ENCODE peak calls at places on chromosomes 16 and 17, in four cellular contexts. A is activated naive CD4-positive, alpha-beta T cell; R is GM13976; I is lung. K is an unnamed sample.

GRCh38 chr17:38410201-38410600 is 18.1 kb upstream of the ARHGAP23 start:
- DNase-seq in A (no peak), R (no peak), I (no peak), K (no peak)

GRCh38 chr17:78885956-78886355 is 17.0 kb downstream of the CEP295NL start:
- DNase-seq in A (no peak), I (no peak), R (no peak), K (no peak)

GRCh38 chr17:74527756-74528155 is 3.5 kb downstream of the CD300LB start:
- DNase-seq in I (no peak), A (no peak), R (no peak), K (no peak)

GRCh38 chr17:65154770-65155589 is 17.8 kb downstream of the RGS9 start:
- DNase-seq in R (peak; percentile 78), A (no peak), I (no peak), K (peak; percentile 61)

GRCh38 chr16:8849411-8850011 is 19.3 kb downstream of the CARHSP1 start:
- DNase-seq in A (no peak), R (peak; percentile 19), I (no peak), K (no peak)

GRCh38 chr16:19655242-19655777 is 62.7 kb downstream of the KNOP1 start:
- DNase-seq in I (no peak), A (no peak), R (no peak), K (no peak)

GRCh38 chr16:11098601-11099377 is 154.4 kb downstream of the CLEC16A start:
- DNase-seq in A (no peak), R (no peak), I (no peak), K (no peak)

GRCh38 chr17:57408064-57408811 is 151.9 kb downstream of the MSI2 start:
- DNase-seq in R (peak; percentile 47), I (no peak), A (peak; percentile 4), K (peak; percentile 40)

GRCh38 chr16:10922328-10923145 is 19.7 kb downstream of the DEXI start:
- DNase-seq in I (peak; percentile 60), A (no peak), R (no peak), K (no peak)

GRCh38 chr16:49600976-49601375 is 227.4 kb downstream of the C16orf78 start:
- DNase-seq in I (no peak), A (no peak), R (no peak), K (no peak)

GRCh38 chr16:29860218-29860617 is 2.8 kb downstream of the CDIPT start:
- DNase-seq in R (no peak), A (no peak), I (no peak), K (no peak)

GRCh38 chr16:57482845-57483545 is 3.3 kb downstream of the DOK4 start:
- DNase-seq in I (no peak), R (no peak), A (no peak), K (no peak)

GRCh38 chr17:56629450-56630187 is 36.1 kb downstream of the NOG start:
- DNase-seq in R (no peak), A (no peak), I (no peak), K (no peak)

GRCh38 chr17:44077595-44077909 is 7.0 kb downstream of the G6PC3 start:
- DNase-seq in I (no peak), A (no peak), R (no peak), K (no peak)

GRCh38 chr16:17246974-17247718 is 223.6 kb downstream of the XYLT1 start:
- DNase-seq in A (no peak), R (no peak), I (no peak), K (no peak)

GRCh38 chr17:35726609-35727460 is 4.6 kb upstream of the RASL10B start:
- DNase-seq in A (no peak), I (no peak), R (no peak), K (no peak)

GRCh38 chr17:80468222-80468621 is 8.2 kb downstream of the NPTX1 start:
- DNase-seq in A (no peak), R (no peak), I (no peak), K (no peak)